ENCODE peak calls at places on chromosomes 6 and 20, in nine cellular contexts. P, B, R, Q, T, W, I, G and O are unnamed samples.

GRCh38 chr20:44501448-44501847 is 20.4 kb downstream of the SERINC3 start:
- DNase-seq in P (no peak), B (no peak), R (no peak), Q (peak; percentile 96), T (peak; percentile 34), W (no peak), I (no peak), G (no peak), O (peak; percentile 27)

GRCh38 chr6:30700340-30700739 is 9.6 kb upstream of the NRM start:
- DNase-seq in P (no peak), B (no peak), R (no peak), Q (no peak), T (no peak), W (no peak), I (no peak), G (peak; percentile 24), O (no peak)

GRCh38 chr6:74607934-74608333 is 597.9 kb downstream of the COL12A1 start:
- DNase-seq in P (no peak), B (no peak), R (no peak), Q (peak; percentile 40), T (no peak), W (no peak), I (no peak), G (no peak), O (peak; percentile 20)

GRCh38 chr6:90288404-90288803 is 8.2 kb downstream of the BACH2 start:
- DNase-seq in P (no peak), B (no peak), R (no peak), Q (peak; percentile 50), T (no peak), W (no peak), I (no peak), G (no peak), O (no peak)

GRCh38 chr20:46928580-46929132 is 34.0 kb downstream of the EYA2 start:
- DNase-seq in P (no peak), B (no peak), R (no peak), Q (peak; percentile 25), T (peak; percentile 37), W (no peak), I (no peak), G (no peak), O (no peak)

GRCh38 chr20:45890077-45890996 is 671 bp downstream of the NEURL2 start:
- DNase-seq in P (peak; percentile 48), B (peak; percentile 66), R (peak; percentile 59), Q (peak; percentile 91), T (peak; percentile 84), W (peak; percentile 43), I (peak; percentile 21), G (peak; percentile 94), O (no peak)

GRCh38 chr6:31829633-31830492 is 2.3 kb downstream of the HSPA1B start:
- DNase-seq in P (no peak), B (peak; percentile 51), R (no peak), Q (peak; percentile 70), T (no peak), W (no peak), I (peak; percentile 74), G (no peak), O (peak; percentile 70)

GRCh38 chr20:45053441-45054351 is 47.2 kb downstream of the KCNS1 start:
- DNase-seq in P (no peak), B (no peak), R (no peak), Q (no peak), T (no peak), W (no peak), I (no peak), G (no peak), O (no peak)

GRCh38 chr6:157080986-157081391 is 242.3 kb downstream of the TMEM242 start:
- DNase-seq in P (no peak), B (no peak), R (no peak), Q (no peak), T (no peak), W (no peak), I (no peak), G (no peak), O (no peak)

GRCh38 chr6:157079774-157080173 is 243.5 kb downstream of the TMEM242 start:
- DNase-seq in P (no peak), B (no peak), R (no peak), Q (no peak), T (no peak), W (no peak), I (no peak), G (no peak), O (no peak)

GRCh38 chr6:157078326-157078725 is 245.0 kb downstream of the TMEM242 start:
- DNase-seq in P (no peak), B (no peak), R (no peak), Q (no peak), T (no peak), W (no peak), I (no peak), G (no peak), O (no peak)

GRCh38 chr6:157077251-157077650 is 246.1 kb downstream of the TMEM242 start:
- DNase-seq in P (no peak), B (no peak), R (no peak), Q (no peak), T (no peak), W (no peak), I (no peak), G (no peak), O (no peak)

DNA sequence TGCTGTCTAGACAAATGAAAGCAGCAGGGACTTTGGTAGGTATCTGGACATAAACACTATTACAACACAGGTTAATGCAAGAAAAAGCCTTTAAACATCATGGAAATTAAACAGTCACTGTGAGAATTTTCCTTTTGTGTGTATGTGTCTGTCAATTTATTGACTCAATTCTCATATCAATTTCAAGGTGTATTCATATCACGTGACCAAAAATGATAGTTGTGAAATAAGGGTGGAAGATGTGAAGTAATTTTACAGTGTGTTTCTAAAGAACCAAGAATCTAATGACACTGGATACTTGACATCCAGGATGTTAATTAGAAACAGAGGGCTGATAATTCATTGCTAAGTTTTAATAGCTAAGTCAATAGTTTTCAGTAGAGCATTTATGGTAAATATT is 244.0 kb downstream of the TMEM242 start:
- DNase-seq in P (no peak), B (no peak), R (no peak), Q (no peak), T (no peak), W (no peak), I (no peak), G (no peak), O (no peak)
- TF ChIP-seq CTCF in P (no peak), B (no peak), R (no peak), Q (no peak), T (no peak), W (no peak), I (no peak), G (no peak), O (no peak)

DNA sequence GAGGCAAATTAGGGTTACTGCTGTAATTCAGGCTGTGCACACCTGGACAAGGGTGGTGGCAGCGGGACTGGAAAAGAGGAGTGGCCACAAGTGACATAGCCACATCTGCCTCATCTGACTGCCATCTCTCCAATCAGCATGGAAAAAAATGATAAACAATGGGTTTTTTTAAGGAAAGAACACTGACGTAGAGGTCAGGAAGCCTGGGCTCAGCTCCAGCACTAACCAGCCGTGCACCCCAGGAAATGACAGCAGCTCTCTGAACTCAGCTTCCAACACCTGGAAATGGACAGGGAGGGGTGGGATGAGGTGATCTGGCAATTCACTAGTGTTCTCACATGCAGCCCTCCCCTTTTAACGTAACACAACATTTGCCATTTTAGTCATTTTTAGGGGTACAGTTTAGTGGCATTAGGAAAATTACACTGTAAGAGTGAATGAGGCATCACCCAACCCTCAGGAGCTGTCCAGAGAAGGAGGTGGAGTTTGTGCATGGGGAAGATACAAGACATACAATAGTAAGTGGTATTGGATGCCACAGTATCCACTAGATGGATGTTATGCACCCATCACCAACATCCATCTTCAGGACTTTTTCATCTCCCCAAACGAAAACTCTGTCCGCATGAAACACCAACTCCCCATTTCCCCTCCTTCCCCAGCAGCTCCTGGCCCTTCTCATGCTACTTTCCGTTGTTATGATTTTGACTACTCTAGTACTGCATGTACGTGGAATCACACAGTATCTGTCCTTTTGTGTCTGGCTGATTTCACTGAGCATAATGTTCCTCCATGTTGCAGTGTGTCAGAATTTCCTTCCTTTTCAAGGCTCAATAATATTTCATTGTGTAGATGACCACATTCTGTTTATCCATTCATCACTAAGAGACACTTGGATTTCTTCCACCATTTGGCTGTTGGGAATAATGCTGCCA is 215.5 kb upstream of the ECI2 start:
- DNase-seq in P (no peak), B (no peak), R (no peak), Q (peak; percentile 67), T (no peak), W (no peak), I (no peak), G (no peak), O (peak; percentile 54)
- TF ChIP-seq CTCF in P (no peak), B (no peak), R (no peak), Q (no peak), T (no peak), W (no peak), I (no peak), G (no peak), O (no peak)

GRCh38 chr6:166928644-166929515 is 27.5 kb downstream of the RNASET2 start:
- DNase-seq in P (no peak), B (no peak), R (no peak), Q (no peak), T (no peak), W (no peak), I (no peak), G (no peak), O (no peak)

GRCh38 chr6:166929534-166930189 is 26.7 kb downstream of the RNASET2 start:
- DNase-seq in P (no peak), B (no peak), R (no peak), Q (no peak), T (no peak), W (no peak), I (peak; percentile 27), G (no peak), O (no peak)

GRCh38 chr6:166932116-166932515 is 24.2 kb downstream of the RNASET2 start:
- DNase-seq in P (no peak), B (no peak), R (no peak), Q (no peak), T (no peak), W (no peak), I (no peak), G (no peak), O (no peak)

GRCh38 chr6:166931426-166931970 is 24.9 kb downstream of the RNASET2 start:
- DNase-seq in P (no peak), B (no peak), R (no peak), Q (no peak), T (no peak), W (no peak), I (no peak), G (no peak), O (no peak)

DNA sequence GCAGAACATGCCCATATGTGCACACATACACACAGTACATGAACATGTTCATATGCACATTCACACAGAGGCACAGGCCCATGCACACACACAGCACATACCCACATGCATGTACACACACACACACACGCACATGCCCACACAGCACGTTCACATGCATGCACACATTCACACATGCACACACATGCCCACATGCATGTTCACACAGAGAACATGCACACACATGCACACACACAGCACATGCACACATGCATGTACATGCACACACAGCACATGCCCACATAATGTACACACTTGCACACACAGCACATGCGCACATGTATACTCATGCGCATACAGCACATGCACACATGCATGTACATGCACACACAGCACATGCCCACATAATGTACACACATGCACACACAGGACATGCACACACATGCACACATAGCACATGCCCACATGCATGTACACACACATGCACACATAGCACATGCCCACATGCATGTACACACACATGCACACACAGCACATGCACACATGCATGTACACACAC is 25.9 kb downstream of the RNASET2 start:
- DNase-seq in P (no peak), B (no peak), R (no peak), Q (no peak), T (no peak), W (no peak), I (no peak), G (no peak), O (no peak)
- TF ChIP-seq CTCF in P (no peak), B (no peak), R (no peak), Q (no peak), T (no peak), W (no peak), I (no peak), G (no peak), O (no peak)

GRCh38 chr6:131061771-131062160 is 1.3 kb downstream of the EPB41L2 start:
- DNase-seq in P (no peak), B (no peak), R (no peak), Q (peak; percentile 34), T (no peak), W (no peak), I (peak; percentile 30), G (no peak), O (no peak)

GRCh38 chr6:131062245-131063027 is 609 bp downstream of the EPB41L2 start:
- DNase-seq in P (no peak), B (no peak), R (peak; percentile 19), Q (no peak), T (peak; percentile 50), W (no peak), I (peak; percentile 56), G (no peak), O (peak; percentile 13)

GRCh38 chr6:131063764-131064272 is 773 bp upstream of the EPB41L2 start:
- DNase-seq in P (no peak), B (no peak), R (no peak), Q (no peak), T (no peak), W (no peak), I (peak; percentile 4), G (no peak), O (no peak)

GRCh38 chr6:131061041-131061770 is 1.8 kb downstream of the EPB41L2 start:
- DNase-seq in P (no peak), B (peak; percentile 52), R (no peak), Q (peak; percentile 57), T (no peak), W (no peak), I (peak; percentile 49), G (no peak), O (no peak)

DNA sequence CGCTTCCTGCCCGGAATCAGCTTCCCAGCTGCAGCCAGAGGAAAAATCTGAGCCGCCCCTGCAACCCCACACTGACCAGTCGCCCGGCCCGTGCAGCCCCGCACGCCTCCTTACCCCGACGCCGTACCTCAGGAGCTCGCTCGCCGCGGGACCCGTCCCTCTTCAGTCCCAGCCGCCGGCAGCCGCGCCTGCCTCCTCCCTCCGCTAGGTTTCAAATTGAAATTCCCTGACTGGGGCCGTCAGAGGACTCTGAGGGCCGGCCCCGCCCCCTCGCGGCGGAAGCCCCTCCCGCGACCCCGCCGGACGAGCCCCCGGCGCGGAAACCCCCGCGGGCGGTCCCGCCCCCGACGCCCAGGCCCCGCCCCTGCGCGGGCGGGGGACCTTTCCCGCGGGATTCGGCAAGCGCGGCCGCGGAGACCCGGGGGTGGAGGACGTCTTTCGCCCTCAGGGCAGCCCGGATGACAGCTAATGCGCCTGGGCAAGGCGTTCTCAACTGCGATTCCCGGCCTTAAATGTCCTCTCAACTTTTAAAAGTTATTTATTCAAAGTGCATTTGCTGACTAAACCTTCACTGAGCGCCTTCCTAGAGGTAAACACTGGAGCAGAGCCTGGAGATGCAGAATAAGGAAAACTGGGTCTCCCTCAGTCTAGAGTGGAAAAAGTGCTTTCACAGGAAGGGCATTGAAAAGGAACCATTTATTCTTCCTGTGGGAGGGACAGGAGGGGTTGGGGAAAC is at the start of gene EPB41L2:
- DNase-seq in P (peak; percentile 70), B (peak; percentile 79), R (peak; percentile 88), Q (peak; percentile 88), T (peak; percentile 94), W (peak; percentile 69), I (peak; percentile 94), G (peak; percentile 96), O (peak; percentile 80)
- TF ChIP-seq CTCF in P (no peak), B (no peak), R (no peak), Q (peak; percentile 24), T (peak; percentile 9), W (no peak), I (peak; percentile 13), G (peak; percentile 52), O (no peak)